ENCODE peak calls at places on chromosomes 2 and 18, in seven cellular contexts. R is right lobe of liver, C is tibial artery, T is MM.1S, J is pancreas, K is mammary epithelial cell, V is left ventricle myocardium inferior. Y is an unnamed sample.

GRCh38 chr2:88757025-88757424 is 65.6 kb downstream of the RPIA start:
- DNase-seq in R (no peak), C (no peak), T (no peak), J (no peak), K (no peak), V (no peak), Y (no peak)

GRCh38 chr2:97995026-97995733 is 568 bp downstream of the TMEM131 start:
- DNase-seq in R (peak; percentile 71), C (peak; percentile 27), T (peak; percentile 81), J (no peak), K (peak; percentile 42), V (peak; percentile 44), Y (peak; percentile 76)

GRCh38 chr18:2905802-2906521 is 59.2 kb downstream of the EMILIN2 start:
- DNase-seq in R (peak; percentile 75), C (peak; percentile 63), T (no peak), J (peak; percentile 69), K (no peak), V (peak; percentile 78), Y (peak; percentile 87)

GRCh38 chr2:235966396-235966795 is 201.8 kb downstream of the GBX2 start:
- DNase-seq in R (no peak), C (no peak), T (no peak), J (no peak), K (no peak), V (no peak), Y (no peak)

GRCh38 chr2:28343971-28344715 is 48.5 kb upstream of the FOSL2 start:
- DNase-seq in R (peak; percentile 33), C (no peak), T (no peak), J (peak; percentile 28), K (no peak), V (peak; percentile 6), Y (no peak)

GRCh38 chr18:79345366-79345765 is 50.4 kb upstream of the NFATC1 start:
- DNase-seq in R (no peak), C (no peak), T (no peak), J (no peak), K (no peak), V (no peak), Y (no peak)

GRCh38 chr2:152297715-152298114 is 37.3 kb upstream of the FMNL2 start:
- DNase-seq in R (no peak), C (no peak), T (no peak), J (no peak), K (no peak), V (no peak), Y (no peak)

GRCh38 chr2:10423400-10423774 is 24.7 kb downstream of the ODC1 start:
- DNase-seq in R (no peak), C (no peak), T (no peak), J (no peak), K (no peak), V (no peak), Y (no peak)

GRCh38 chr2:24651643-24652003 is 141.6 kb downstream of the PTRHD1 start:
- DNase-seq in R (no peak), C (no peak), T (no peak), J (no peak), K (no peak), V (no peak), Y (no peak)

GRCh38 chr18:35087726-35088125 is 46.5 kb downstream of the MAPRE2 start:
- DNase-seq in R (no peak), C (no peak), T (no peak), J (no peak), K (no peak), V (no peak), Y (no peak)

GRCh38 chr2:193891021-193891420 is 1696.3 kb upstream of the TMEFF2 start:
- DNase-seq in R (no peak), C (no peak), T (no peak), J (no peak), K (no peak), V (no peak), Y (no peak)

GRCh38 chr2:170375192-170375591 is 197.2 kb downstream of the MYO3B start:
- DNase-seq in R (no peak), C (no peak), T (no peak), J (no peak), K (peak; percentile 87), V (no peak), Y (no peak)

GRCh38 chr2:170380267-170380666 is 202.3 kb downstream of the MYO3B start:
- DNase-seq in R (no peak), C (no peak), T (no peak), J (no peak), K (no peak), V (no peak), Y (no peak)

GRCh38 chr2:170381678-170382077 is 203.7 kb downstream of the MYO3B start:
- DNase-seq in R (no peak), C (no peak), T (no peak), J (no peak), K (no peak), V (no peak), Y (no peak)

DNA sequence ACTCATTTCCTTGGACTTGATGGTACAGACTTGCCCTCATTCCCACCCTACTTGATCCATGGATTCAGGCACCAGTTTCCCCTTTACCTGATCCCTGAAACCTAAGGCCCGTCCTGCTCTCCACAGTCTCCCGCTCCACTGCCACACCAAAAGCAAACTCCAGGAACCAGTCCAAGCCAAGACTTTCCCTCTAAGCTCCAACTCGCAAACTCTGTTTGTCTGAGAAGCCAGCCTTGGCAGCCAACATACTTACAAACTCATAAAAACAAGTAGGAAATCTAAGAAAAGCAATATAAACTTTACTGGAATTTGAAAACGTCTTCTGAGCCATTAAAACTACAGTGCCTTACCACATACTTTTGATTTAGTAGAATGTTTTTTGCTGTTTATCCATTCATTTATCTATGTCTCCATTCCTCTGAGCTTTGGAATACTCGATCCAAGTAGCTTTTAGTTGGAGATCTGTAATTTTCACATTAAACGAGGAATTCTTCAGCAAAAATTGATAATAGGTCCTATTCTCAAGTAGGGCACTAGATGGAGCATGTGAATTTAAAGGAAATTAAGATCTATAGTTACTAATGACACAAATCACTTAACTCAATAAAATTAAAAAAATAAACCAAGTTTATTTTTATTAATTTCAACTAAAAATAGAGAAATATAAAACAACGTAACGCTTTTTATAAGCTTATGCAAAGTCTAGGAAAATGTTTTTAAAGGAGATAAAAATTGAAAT is 199.7 kb downstream of the MYO3B start:
- DNase-seq in R (no peak), C (peak; percentile 22), T (no peak), J (no peak), K (no peak), V (no peak), Y (no peak)
- TF ChIP-seq CTCF in R (no peak), C (peak; percentile 4), T (no peak), J (no peak), K (peak; percentile 22), V (no peak), Y (no peak)

DNA sequence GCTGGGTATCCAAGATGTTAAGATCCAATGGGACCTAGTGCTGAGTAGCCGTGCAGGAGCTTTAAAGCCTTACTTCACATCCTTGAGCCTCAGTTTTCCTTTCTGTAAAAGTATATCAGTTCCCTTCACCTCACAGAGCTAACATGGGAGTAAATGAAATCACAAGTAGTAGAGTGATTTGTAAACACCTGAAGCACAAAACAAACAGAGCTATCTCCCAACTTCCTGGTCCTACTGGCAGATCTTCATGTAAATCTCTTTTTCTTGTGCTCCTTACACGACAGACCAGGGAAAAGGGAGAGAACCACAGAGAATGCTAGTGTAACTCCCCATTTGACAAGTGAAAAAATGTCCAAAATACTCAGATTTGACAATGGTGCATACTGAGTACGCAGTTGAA is 17.3 kb downstream of the CCDC93 start:
- DNase-seq in R (no peak), C (no peak), T (no peak), J (no peak), K (no peak), V (no peak), Y (no peak)
- H3K36me3 ChIP-seq in R (peaks cover 30% of the 10 kb centered on the region), C (peaks cover 88% of the 10 kb centered on the region), T (peaks cover 14% of the 10 kb centered on the region), J (peaks cover 15% of the 10 kb centered on the region), K (peaks cover 20% of the 10 kb centered on the region), V (peaks cover 97% of the 10 kb centered on the region), Y (peaks cover 95% of the 10 kb centered on the region)

DNA sequence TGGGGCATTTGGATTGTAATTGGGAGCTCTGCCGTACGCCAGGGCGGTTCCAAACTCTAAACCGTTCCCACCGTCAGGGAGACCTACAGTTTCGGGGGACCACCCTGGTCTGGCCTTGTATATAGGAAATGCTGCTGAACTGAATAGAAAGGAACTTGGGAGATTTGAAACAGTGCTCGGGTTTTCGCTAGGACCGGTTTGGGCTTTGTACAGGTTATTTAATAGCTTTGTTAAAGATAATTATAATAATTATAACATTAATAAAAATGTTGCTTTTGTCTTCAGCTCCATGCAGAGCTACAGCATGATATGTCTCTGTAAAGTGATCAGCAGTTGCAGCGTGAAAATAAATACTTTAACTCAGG is 2.4 kb downstream of the SP5 start:
- DNase-seq in R (no peak), C (no peak), T (no peak), J (no peak), K (no peak), V (no peak), Y (no peak)
- H3K27me3 ChIP-seq in R (no peaks in the 10 kb centered on the region), C (no peaks in the 10 kb centered on the region), T (peaks cover 10% of the 10 kb centered on the region), J (no peaks in the 10 kb centered on the region), K (peaks cover 56% of the 10 kb centered on the region), V (peaks cover 98% of the 10 kb centered on the region), Y (peaks cover 78% of the 10 kb centered on the region)

GRCh38 chr18:12119358-12119757 is 25.7 kb downstream of the ANKRD62 start:
- DNase-seq in R (no peak), C (no peak), T (no peak), J (no peak), K (no peak), V (no peak), Y (no peak)

DNA sequence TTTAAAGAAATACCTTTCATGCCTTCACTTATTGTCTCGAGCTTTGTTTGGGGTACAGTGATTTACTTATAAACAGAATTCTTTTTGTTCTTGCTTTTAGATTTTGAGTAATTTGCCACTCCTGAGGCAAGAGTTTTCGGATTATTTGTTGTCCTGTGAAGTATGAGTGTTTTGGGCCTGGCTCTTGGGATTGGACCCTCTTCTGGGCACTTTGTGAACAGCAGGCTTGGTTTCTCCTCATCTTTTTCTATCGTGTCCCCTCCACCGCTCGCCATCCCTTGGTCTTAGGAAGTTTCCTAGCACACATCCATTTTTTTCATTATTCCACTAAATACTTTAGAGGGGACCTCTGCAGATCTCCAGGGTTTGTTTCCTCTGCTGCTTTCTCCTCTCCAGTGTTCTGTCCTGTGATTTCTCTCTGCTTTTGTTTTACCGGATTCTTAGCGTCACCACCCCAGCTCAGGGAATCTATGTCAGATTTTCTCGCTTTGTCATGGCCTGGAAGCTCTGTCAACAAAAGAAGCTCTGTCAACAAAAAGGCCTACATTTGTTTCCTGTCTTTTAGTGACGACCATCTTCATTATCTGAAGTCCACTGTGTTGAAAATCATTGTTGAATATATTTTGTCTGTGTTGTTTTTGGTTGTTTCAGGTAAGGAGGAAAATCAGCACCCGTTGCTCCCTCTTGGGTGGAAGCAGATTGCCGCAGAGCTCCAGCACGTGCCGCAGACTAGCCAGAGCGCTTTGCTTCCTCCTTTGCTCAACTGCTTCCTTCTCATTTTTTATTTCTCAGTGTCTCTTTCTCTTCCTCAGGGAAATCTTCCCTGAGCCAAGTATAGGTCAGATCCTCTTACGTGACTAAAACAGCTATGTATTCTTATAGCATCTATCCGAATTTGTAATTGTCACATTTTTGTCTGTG is 27.8 kb downstream of the ANKRD62 start:
- DNase-seq in R (no peak), C (no peak), T (no peak), J (peak; percentile 22), K (no peak), V (no peak), Y (no peak)
- TF ChIP-seq CTCF in R (peak; percentile 32), C (no peak), T (peak; percentile 18), J (peak; percentile 22), K (peak; percentile 36), V (peak; percentile 38), Y (no peak)

GRCh38 chr18:7637269-7637668 is 70.2 kb downstream of the PTPRM start:
- DNase-seq in R (no peak), C (no peak), T (no peak), J (no peak), K (no peak), V (no peak), Y (no peak)
- H3K36me3 ChIP-seq in R (no peaks in the 10 kb centered on the region), C (no peaks in the 10 kb centered on the region), T (no peaks in the 10 kb centered on the region), J (no peaks in the 10 kb centered on the region), K (no peaks in the 10 kb centered on the region), V (no peaks in the 10 kb centered on the region), Y (no peaks in the 10 kb centered on the region)

Y was measured in heart left ventricle.